ENCODE peak calls at places on chromosomes 12 and 14, in eight cellular contexts. P, K, L, M, J, H, Q and N are unnamed samples.

GRCh38 chr12:116726749-116727148 is 11.1 kb downstream of the SPRING1 start:
- DNase-seq in P (no peak), K (no peak), L (no peak), M (no peak), J (no peak), H (peak), Q (no peak), N (no peak)

GRCh38 chr12:1706284-1707016 is 15.6 kb downstream of the ADIPOR2 start:
- DNase-seq in P (no peak), K (no peak), L (no peak), M (no peak), J (no peak), H (no peak), Q (no peak), N (no peak)

GRCh38 chr14:41235466-41235865 is 371.2 kb upstream of the LRFN5 start:
- DNase-seq in P (no peak), K (no peak), L (no peak), M (no peak), J (no peak), H (no peak), Q (no peak), N (no peak)

GRCh38 chr12:19574606-19575005 is 135.3 kb downstream of the AEBP2 start:
- DNase-seq in P (no peak), K (no peak), L (no peak), M (no peak), J (no peak), H (no peak), Q (no peak), N (no peak)

GRCh38 chr12:103586132-103586531 is 941 bp upstream of the STAB2 start:
- DNase-seq in P (no peak), K (no peak), L (no peak), M (no peak), J (no peak), H (peak), Q (no peak), N (no peak)

GRCh38 chr14:83799230-83799629 is 1730.7 kb upstream of the FLRT2 start:
- DNase-seq in P (no peak), K (no peak), L (no peak), M (no peak), J (no peak), H (no peak), Q (no peak), N (no peak)

GRCh38 chr12:4943067-4943937 is 33.6 kb downstream of the KCNA1 start:
- DNase-seq in P (peak), K (no peak), L (no peak), M (no peak), J (no peak), H (no peak), Q (no peak), N (no peak)

GRCh38 chr12:43840338-43840737 is 4.5 kb downstream of the TMEM117 start:
- DNase-seq in P (no peak), K (no peak), L (no peak), M (no peak), J (no peak), H (no peak), Q (no peak), N (no peak)

GRCh38 chr12:5489760-5490432 is 58.0 kb downstream of the NTF3 start:
- DNase-seq in P (no peak), K (no peak), L (no peak), M (no peak), J (no peak), H (no peak), Q (no peak), N (no peak)

GRCh38 chr12:73374360-73374759 is 1102.2 kb downstream of the TRHDE start:
- DNase-seq in P (no peak), K (no peak), L (no peak), M (no peak), J (no peak), H (no peak), Q (no peak), N (no peak)

GRCh38 chr12:1972856-1973317 is 31.4 kb downstream of the DCP1B start:
- DNase-seq in P (no peak), K (peak), L (no peak), M (peak), J (no peak), H (peak), Q (no peak), N (no peak)